ENCODE peak calls at places on chromosomes 11 and 22, in nine cellular contexts. I is heart left ventricle; B is right cardiac atrium; X is left lung; U is A549; K is HCT116; T is naive thymus-derived CD4-positive, alpha-beta T cell; Z is CD4-positive, CD25-positive, alpha-beta regulatory T cell; A is lower lobe of right lung. M is an unnamed sample.

GRCh38 chr11:123729602-123730001 is 11.9 kb downstream of the ZNF202 start:
- ATAC-seq in I (no peak), B (no peak), X (no peak), U (no peak), K (no peak), T (no peak), Z (no peak), A (no peak), M (no peak)

GRCh38 chr11:32469791-32470190 is 34.5 kb upstream of the WT1 start:
- ATAC-seq in I (no peak), B (no peak), X (no peak), U (no peak), K (no peak), T (no peak), Z (no peak), A (no peak), M (no peak)

GRCh38 chr22:34105461-34106062 is 185.3 kb upstream of the LARGE1 start:
- ATAC-seq in I (no peak), B (peak; percentile 68), X (peak; percentile 95), U (peak; percentile 59), K (no peak), T (no peak), Z (no peak), A (peak; percentile 75), M (no peak)

GRCh38 chr11:64339754-64340408 is at the start of gene CCDC88B:
- ATAC-seq in I (no peak), B (no peak), X (peak; percentile 8), U (no peak), K (no peak), T (peak; percentile 91), Z (peak; percentile 91), A (peak; percentile 43), M (no peak)

GRCh38 chr11:46981429-46981828 is 44.9 kb downstream of the CSTPP1 start:
- ATAC-seq in I (no peak), B (no peak), X (no peak), U (no peak), K (no peak), T (no peak), Z (no peak), A (no peak), M (no peak)

GRCh38 chr22:32082331-32082730 is 39.3 kb downstream of the SLC5A1 start:
- ATAC-seq in I (no peak), B (no peak), X (no peak), U (no peak), K (no peak), T (no peak), Z (no peak), A (no peak), M (no peak)

GRCh38 chr11:67287355-67288197 is 1.5 kb upstream of the ANKRD13D start:
- ATAC-seq in I (no peak), B (no peak), X (no peak), U (no peak), K (no peak), T (no peak), Z (no peak), A (no peak), M (no peak)

GRCh38 chr11:20112291-20113146 is 47.8 kb downstream of the DBX1 start:
- ATAC-seq in I (peak; percentile 93), B (peak; percentile 95), X (peak; percentile 86), U (peak; percentile 92), K (peak; percentile 87), T (peak; percentile 39), Z (no peak), A (peak; percentile 83), M (peak; percentile 96)

GRCh38 chr11:8794677-8795103 is 112.1 kb downstream of the RPL27A start:
- ATAC-seq in I (peak; percentile 79), B (peak; percentile 77), X (peak; percentile 36), U (peak; percentile 64), K (peak; percentile 92), T (no peak), Z (no peak), A (peak; percentile 61), M (no peak)

GRCh38 chr11:64208796-64209562 is 2.5 kb downstream of the FERMT3 start:
- ATAC-seq in I (no peak), B (no peak), X (no peak), U (no peak), K (no peak), T (no peak), Z (no peak), A (no peak), M (no peak)

GRCh38 chr11:10326080-10326964 is 21.4 kb downstream of the ADM start:
- ATAC-seq in I (no peak), B (peak; percentile 34), X (peak; percentile 6), U (no peak), K (peak; percentile 19), T (no peak), Z (no peak), A (peak; percentile 25), M (peak; percentile 48)

GRCh38 chr11:10982695-10983492 is 125.0 kb upstream of the ZBED5 start:
- ATAC-seq in I (no peak), B (peak; percentile 61), X (no peak), U (peak; percentile 43), K (peak; percentile 76), T (no peak), Z (no peak), A (no peak), M (no peak)

GRCh38 chr22:27105142-27106025 is 448.0 kb downstream of the MIAT start:
- ATAC-seq in I (peak; percentile 87), B (peak; percentile 96), X (peak; percentile 66), U (no peak), K (no peak), T (no peak), Z (no peak), A (no peak), M (peak; percentile 93)

GRCh38 chr22:44574057-44574456 is 76.0 kb upstream of the RTL6 start:
- ATAC-seq in I (no peak), B (peak; percentile 74), X (peak; percentile 91), U (peak; percentile 66), K (peak; percentile 67), T (no peak), Z (no peak), A (peak; percentile 71), M (peak; percentile 43)

GRCh38 chr11:22192642-22193347 is at the start of gene ANO5:
- ATAC-seq in I (peak; percentile 89), B (peak; percentile 96), X (peak; percentile 94), U (peak; percentile 84), K (peak; percentile 83), T (peak; percentile 46), Z (no peak), A (peak; percentile 94), M (peak; percentile 84)

GRCh38 chr11:47711225-47711624 is 3.9 kb downstream of the AGBL2 start:
- ATAC-seq in I (no peak), B (no peak), X (no peak), U (no peak), K (no peak), T (no peak), Z (no peak), A (no peak), M (no peak)

GRCh38 chr22:49942565-49943404 is 17.8 kb upstream of the PIM3 start:
- ATAC-seq in I (no peak), B (no peak), X (no peak), U (peak; percentile 36), K (peak; percentile 29), T (no peak), Z (no peak), A (no peak), M (no peak)

GRCh38 chr11:122556605-122557004 is 98.9 kb upstream of the UBASH3B start:
- ATAC-seq in I (no peak), B (peak; percentile 55), X (peak; percentile 72), U (no peak), K (peak; percentile 71), T (no peak), Z (no peak), A (peak; percentile 65), M (peak; percentile 34)

GRCh38 chr22:38569181-38569971 is 607 bp downstream of the DMC1 start:
- ATAC-seq in I (no peak), B (peak; percentile 36), X (peak; percentile 4), U (peak; percentile 11), K (no peak), T (no peak), Z (no peak), A (peak; percentile 20), M (peak; percentile 6)

GRCh38 chr22:41410311-41410751 is 28.6 kb downstream of the TEF start:
- ATAC-seq in I (peak; percentile 91), B (peak; percentile 55), X (peak; percentile 58), U (no peak), K (no peak), T (no peak), Z (no peak), A (peak; percentile 64), M (peak; percentile 64)

GRCh38 chr11:58466293-58466692 is 24.3 kb upstream of the OR5B12 start:
- ATAC-seq in I (no peak), B (no peak), X (no peak), U (no peak), K (no peak), T (no peak), Z (no peak), A (no peak), M (no peak)

GRCh38 chr11:60204922-60205321 is 22.0 kb upstream of the MS4A6A start:
- ATAC-seq in I (no peak), B (no peak), X (no peak), U (no peak), K (no peak), T (no peak), Z (no peak), A (no peak), M (no peak)

GRCh38 chr22:37053310-37054077 is 2.0 kb downstream of the KCTD17 start:
- ATAC-seq in I (peak; percentile 49), B (peak; percentile 49), X (no peak), U (no peak), K (no peak), T (no peak), Z (no peak), A (no peak), M (no peak)

GRCh38 chr11:128765571-128766530 is 72.0 kb downstream of the FLI1 start:
- ATAC-seq in I (no peak), B (peak; percentile 32), X (peak; percentile 29), U (no peak), K (no peak), T (no peak), Z (no peak), A (peak; percentile 12), M (no peak)
- H3K27ac ChIP-seq in I (no peak overlapping the region), B (no peak overlapping the region), X (no peak overlapping the region), U (no peak overlapping the region), K (no peak overlapping the region), T (no peak overlapping the region), Z (no peak overlapping the region), A (no peak overlapping the region), M (no peak overlapping the region)

GRCh38 chr22:23180301-23180892 is at the start of gene BCR:
- ATAC-seq in I (peak; percentile 69), B (peak; percentile 90), X (peak; percentile 83), U (peak; percentile 82), K (peak; percentile 88), T (peak; percentile 82), Z (peak; percentile 68), A (peak; percentile 85), M (peak; percentile 95)
- H3K4me1 ChIP-seq in I (peaks cover 47% of the 10 kb centered on the region), B (peaks cover 6% of the 10 kb centered on the region), X (peaks cover 24% of the 10 kb centered on the region), U (peaks cover 31% of the 10 kb centered on the region), K (peaks cover 44% of the 10 kb centered on the region), T (peaks cover 53% of the 10 kb centered on the region), Z (peaks cover 60% of the 10 kb centered on the region), A (peaks cover 55% of the 10 kb centered on the region), M (peaks cover 50% of the 10 kb centered on the region)

GRCh38 chr11:5500391-5500790 is 9.4 kb downstream of the UBQLN3 start:
- ATAC-seq in I (no peak), B (no peak), X (no peak), U (no peak), K (no peak), T (no peak), Z (no peak), A (no peak), M (no peak)
- H3K27ac ChIP-seq in I (no peak overlapping the region), B (no peak overlapping the region), X (no peak overlapping the region), U (no peak overlapping the region), K (peak overlapping the region; percentile 26), T (no peak overlapping the region), Z (no peak overlapping the region), A (no peak overlapping the region), M (no peak overlapping the region)

GRCh38 chr22:28703436-28703835 is 23.8 kb upstream of the TTC28 start:
- ATAC-seq in I (no peak), B (no peak), X (no peak), U (no peak), K (no peak), T (no peak), Z (no peak), A (no peak), M (no peak)
- H3K4me1 ChIP-seq in I (no peaks in the 10 kb centered on the region), B (no peaks in the 10 kb centered on the region), X (no peaks in the 10 kb centered on the region), U (no peaks in the 10 kb centered on the region), K (no peaks in the 10 kb centered on the region), T (no peaks in the 10 kb centered on the region), Z (no peaks in the 10 kb centered on the region), A (no peaks in the 10 kb centered on the region), M (no peaks in the 10 kb centered on the region)

M was measured in gastroesophageal sphincter.